ENCODE peak calls at places on chromosome 16, in six cellular contexts. One of them, this sample, is unnamed.

GRCh38 chr16:49362230-49362629 is 11.4 kb upstream of the C16orf78 start:
- DNase-seq in tibial nerve: no peak
- DNase-seq in ovary: no peak
- DNase-seq in A549: no peak
- DNase-seq in suprapubic skin: peak
- DNase-seq in uterus: no peak
- DNase-seq in this sample: no peak

GRCh38 chr16:30949655-30950515 is 1.0 kb downstream of the ORAI3 start:
- DNase-seq in tibial nerve: peak
- DNase-seq in ovary: peak
- DNase-seq in A549: peak
- DNase-seq in suprapubic skin: peak
- DNase-seq in uterus: peak
- DNase-seq in this sample: peak

GRCh38 chr16:31393056-31393455 is at the start of gene ITGAD:
- DNase-seq in tibial nerve: no peak
- DNase-seq in ovary: no peak
- DNase-seq in A549: no peak
- DNase-seq in suprapubic skin: no peak
- DNase-seq in uterus: no peak
- DNase-seq in this sample: no peak

GRCh38 chr16:24537474-24538337 is 1.7 kb upstream of the RBBP6 start:
- DNase-seq in tibial nerve: no peak
- DNase-seq in ovary: no peak
- DNase-seq in A549: peak
- DNase-seq in suprapubic skin: no peak
- DNase-seq in uterus: no peak
- DNase-seq in this sample: no peak

GRCh38 chr16:2429771-2430663 is 770 bp downstream of the CCNF start:
- DNase-seq in tibial nerve: no peak
- DNase-seq in ovary: no peak
- DNase-seq in A549: peak
- DNase-seq in suprapubic skin: no peak
- DNase-seq in uterus: no peak
- DNase-seq in this sample: peak

GRCh38 chr16:85884808-85885463 is 14.0 kb upstream of the IRF8 start:
- DNase-seq in tibial nerve: no peak
- DNase-seq in ovary: no peak
- DNase-seq in A549: no peak
- DNase-seq in suprapubic skin: no peak
- DNase-seq in uterus: no peak
- DNase-seq in this sample: no peak

GRCh38 chr16:8798174-8798527 is 512 bp downstream of the PMM2 start:
- DNase-seq in tibial nerve: no peak
- DNase-seq in ovary: no peak
- DNase-seq in A549: no peak
- DNase-seq in suprapubic skin: no peak
- DNase-seq in uterus: no peak
- DNase-seq in this sample: no peak

GRCh38 chr16:3256876-3257465 is 538 bp upstream of the MEFV start:
- DNase-seq in tibial nerve: no peak
- DNase-seq in ovary: no peak
- DNase-seq in A549: no peak
- DNase-seq in suprapubic skin: no peak
- DNase-seq in uterus: no peak
- DNase-seq in this sample: no peak

GRCh38 chr16:49544828-49545227 is 171.2 kb downstream of the C16orf78 start:
- DNase-seq in tibial nerve: no peak
- DNase-seq in ovary: no peak
- DNase-seq in A549: no peak
- DNase-seq in suprapubic skin: no peak
- DNase-seq in uterus: no peak
- DNase-seq in this sample: no peak

GRCh38 chr16:31754998-31755615 is 118.5 kb upstream of the ZNF267 start:
- DNase-seq in tibial nerve: no peak
- DNase-seq in ovary: no peak
- DNase-seq in A549: no peak
- DNase-seq in suprapubic skin: no peak
- DNase-seq in uterus: no peak
- DNase-seq in this sample: no peak

GRCh38 chr16:85752511-85753420 is 1.9 kb upstream of the C16orf74 start:
- DNase-seq in tibial nerve: no peak
- DNase-seq in ovary: no peak
- DNase-seq in A549: no peak
- DNase-seq in suprapubic skin: no peak
- DNase-seq in uterus: peak
- DNase-seq in this sample: no peak

GRCh38 chr16:68592466-68593337 is 52.4 kb upstream of the CDH3 start:
- DNase-seq in tibial nerve: no peak
- DNase-seq in ovary: no peak
- DNase-seq in A549: no peak
- DNase-seq in suprapubic skin: no peak
- DNase-seq in uterus: no peak
- DNase-seq in this sample: no peak

GRCh38 chr16:17271687-17272086 is 199.1 kb downstream of the XYLT1 start:
- DNase-seq in tibial nerve: peak
- DNase-seq in ovary: peak
- DNase-seq in A549: no peak
- DNase-seq in suprapubic skin: no peak
- DNase-seq in uterus: no peak
- DNase-seq in this sample: no peak

GRCh38 chr16:31268891-31269290 is 9.1 kb downstream of the ITGAM start:
- DNase-seq in tibial nerve: no peak
- DNase-seq in ovary: no peak
- DNase-seq in A549: no peak
- DNase-seq in suprapubic skin: peak
- DNase-seq in uterus: no peak
- DNase-seq in this sample: no peak

GRCh38 chr16:86176462-86176861 is 277.5 kb downstream of the IRF8 start:
- DNase-seq in tibial nerve: no peak
- DNase-seq in ovary: no peak
- DNase-seq in A549: no peak
- DNase-seq in suprapubic skin: no peak
- DNase-seq in uterus: no peak
- DNase-seq in this sample: no peak

GRCh38 chr16:78437352-78437968 is 338.0 kb downstream of the WWOX start:
- DNase-seq in tibial nerve: no peak
- DNase-seq in ovary: peak
- DNase-seq in A549: peak
- DNase-seq in suprapubic skin: no peak
- DNase-seq in uterus: peak
- DNase-seq in this sample: peak

GRCh38 chr16:30511509-30511908 is 14.9 kb downstream of the ZNF768 start:
- DNase-seq in tibial nerve: no peak
- DNase-seq in ovary: no peak
- DNase-seq in A549: no peak
- DNase-seq in suprapubic skin: no peak
- DNase-seq in uterus: no peak
- DNase-seq in this sample: no peak

GRCh38 chr16:83648347-83648746 is 159.4 kb upstream of the HSBP1 start:
- DNase-seq in tibial nerve: no peak
- DNase-seq in ovary: no peak
- DNase-seq in A549: no peak
- DNase-seq in suprapubic skin: no peak
- DNase-seq in uterus: no peak
- DNase-seq in this sample: peak

GRCh38 chr16:54216268-54217187 is 70.1 kb downstream of the IRX3 start:
- DNase-seq in tibial nerve: peak
- DNase-seq in ovary: peak
- DNase-seq in A549: no peak
- DNase-seq in suprapubic skin: no peak
- DNase-seq in uterus: no peak
- DNase-seq in this sample: no peak

GRCh38 chr16:52906271-52906670 is 146.4 kb downstream of the CHD9NB start:
- DNase-seq in tibial nerve: no peak
- DNase-seq in ovary: no peak
- DNase-seq in A549: no peak
- DNase-seq in suprapubic skin: no peak
- DNase-seq in uterus: no peak
- DNase-seq in this sample: no peak
- TF ChIP-seq POLR2A in tibial nerve: no peak
- TF ChIP-seq POLR2A in ovary: no peak
- TF ChIP-seq POLR2A in A549: no peak
- TF ChIP-seq POLR2A in suprapubic skin: no peak
- TF ChIP-seq POLR2A in uterus: no peak
- TF ChIP-seq POLR2A in this sample: no peak

GRCh38 chr16:75921281-75921680 is 195.0 kb upstream of the CPHXL start:
- DNase-seq in tibial nerve: no peak
- DNase-seq in ovary: no peak
- DNase-seq in A549: no peak
- DNase-seq in suprapubic skin: no peak
- DNase-seq in uterus: no peak
- DNase-seq in this sample: no peak

GRCh38 chr16:75924397-75924796 is 198.1 kb upstream of the CPHXL start:
- DNase-seq in tibial nerve: no peak
- DNase-seq in ovary: no peak
- DNase-seq in A549: no peak
- DNase-seq in suprapubic skin: no peak
- DNase-seq in uterus: no peak
- DNase-seq in this sample: no peak

GRCh38 chr16:75919664-75920063 is 193.4 kb upstream of the CPHXL start:
- DNase-seq in tibial nerve: no peak
- DNase-seq in ovary: no peak
- DNase-seq in A549: no peak
- DNase-seq in suprapubic skin: no peak
- DNase-seq in uterus: no peak
- DNase-seq in this sample: no peak

GRCh38 chr16:75927824-75928223 is 201.5 kb upstream of the CPHXL start:
- DNase-seq in tibial nerve: no peak
- DNase-seq in ovary: no peak
- DNase-seq in A549: no peak
- DNase-seq in suprapubic skin: no peak
- DNase-seq in uterus: no peak
- DNase-seq in this sample: no peak

GRCh38 chr16:75922250-75922649 is 196.0 kb upstream of the CPHXL start:
- DNase-seq in tibial nerve: no peak
- DNase-seq in ovary: no peak
- DNase-seq in A549: no peak
- DNase-seq in suprapubic skin: no peak
- DNase-seq in uterus: no peak
- DNase-seq in this sample: no peak
- H3K27ac ChIP-seq in tibial nerve: no peak
- H3K27ac ChIP-seq in ovary: no peak
- H3K27ac ChIP-seq in A549: no peak
- H3K27ac ChIP-seq in suprapubic skin: no peak
- H3K27ac ChIP-seq in uterus: no peak
- H3K27ac ChIP-seq in this sample: no peak

GRCh38 chr16:89003831-89004208 is 26.8 kb upstream of the CBFA2T3 start:
- DNase-seq in tibial nerve: no peak
- DNase-seq in ovary: no peak
- DNase-seq in A549: no peak
- DNase-seq in suprapubic skin: no peak
- DNase-seq in uterus: no peak
- DNase-seq in this sample: no peak

GRCh38 chr16:89005201-89006035 is 28.4 kb upstream of the CBFA2T3 start:
- DNase-seq in tibial nerve: no peak
- DNase-seq in ovary: no peak
- DNase-seq in A549: no peak
- DNase-seq in suprapubic skin: no peak
- DNase-seq in uterus: no peak
- DNase-seq in this sample: peak

GRCh38 chr16:89006036-89006752 is 29.2 kb upstream of the CBFA2T3 start:
- DNase-seq in tibial nerve: no peak
- DNase-seq in ovary: no peak
- DNase-seq in A549: no peak
- DNase-seq in suprapubic skin: peak
- DNase-seq in uterus: no peak
- DNase-seq in this sample: peak

GRCh38 chr16:89002851-89003830 is 26.1 kb upstream of the CBFA2T3 start:
- DNase-seq in tibial nerve: no peak
- DNase-seq in ovary: no peak
- DNase-seq in A549: no peak
- DNase-seq in suprapubic skin: no peak
- DNase-seq in uterus: no peak
- DNase-seq in this sample: no peak

DNA sequence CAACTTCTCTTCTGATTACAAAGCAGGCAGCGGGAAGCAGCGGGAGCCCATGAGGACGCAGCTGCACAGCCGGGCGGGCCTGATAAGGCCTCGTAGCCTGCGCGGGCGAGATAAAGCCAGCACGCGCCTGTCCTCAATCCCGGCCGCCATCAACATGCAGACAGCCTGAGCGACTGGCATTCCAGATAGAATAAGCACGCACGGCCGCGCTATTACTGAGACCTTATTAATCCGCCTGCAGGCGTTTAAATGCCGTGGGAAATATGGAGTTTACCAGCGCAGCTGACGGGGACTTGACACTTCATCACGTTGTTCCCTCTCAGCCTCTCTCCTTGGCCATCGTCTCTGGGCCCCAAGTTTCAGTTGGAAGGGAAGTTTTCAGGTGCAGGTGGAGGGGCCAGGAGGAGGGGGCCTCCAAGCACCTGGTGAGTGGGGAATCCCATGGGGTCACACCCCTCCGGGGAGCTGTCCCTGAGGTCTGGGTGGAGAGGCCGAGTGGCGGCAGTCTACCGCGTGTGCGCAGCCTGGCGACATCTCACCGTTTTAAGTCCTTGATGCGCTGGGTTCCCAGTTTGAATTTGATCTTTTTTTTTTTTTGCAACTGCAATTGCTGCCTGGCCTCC is 27.3 kb upstream of the CBFA2T3 start:
- DNase-seq in tibial nerve: no peak
- DNase-seq in ovary: no peak
- DNase-seq in A549: no peak
- DNase-seq in suprapubic skin: no peak
- DNase-seq in uterus: no peak
- DNase-seq in this sample: peak
- TF ChIP-seq POLR2A in tibial nerve: no peak
- TF ChIP-seq POLR2A in ovary: no peak
- TF ChIP-seq POLR2A in A549: no peak
- TF ChIP-seq POLR2A in suprapubic skin: no peak
- TF ChIP-seq POLR2A in uterus: no peak
- TF ChIP-seq POLR2A in this sample: no peak

GRCh38 chr16:14302399-14303181 is 231.5 kb downstream of the MRTFB start:
- DNase-seq in tibial nerve: no peak
- DNase-seq in ovary: peak
- DNase-seq in A549: no peak
- DNase-seq in suprapubic skin: no peak
- DNase-seq in uterus: peak
- DNase-seq in this sample: peak

GRCh38 chr16:14304891-14305459 is 233.9 kb downstream of the MRTFB start:
- DNase-seq in tibial nerve: no peak
- DNase-seq in ovary: no peak
- DNase-seq in A549: no peak
- DNase-seq in suprapubic skin: no peak
- DNase-seq in uterus: no peak
- DNase-seq in this sample: no peak

GRCh38 chr16:14302031-14302398 is 230.9 kb downstream of the MRTFB start:
- DNase-seq in tibial nerve: no peak
- DNase-seq in ovary: peak
- DNase-seq in A549: peak
- DNase-seq in suprapubic skin: no peak
- DNase-seq in uterus: peak
- DNase-seq in this sample: peak

GRCh38 chr16:14303182-14303618 is 232.1 kb downstream of the MRTFB start:
- DNase-seq in tibial nerve: no peak
- DNase-seq in ovary: no peak
- DNase-seq in A549: no peak
- DNase-seq in suprapubic skin: no peak
- DNase-seq in uterus: no peak
- DNase-seq in this sample: no peak

GRCh38 chr16:14303654-14304394 is 232.7 kb downstream of the MRTFB start:
- DNase-seq in tibial nerve: no peak
- DNase-seq in ovary: peak
- DNase-seq in A549: no peak
- DNase-seq in suprapubic skin: no peak
- DNase-seq in uterus: peak
- DNase-seq in this sample: no peak
- H3K27ac ChIP-seq in tibial nerve: peak
- H3K27ac ChIP-seq in ovary: peak
- H3K27ac ChIP-seq in A549: peak
- H3K27ac ChIP-seq in suprapubic skin: peak
- H3K27ac ChIP-seq in uterus: peak
- H3K27ac ChIP-seq in this sample: peak